ENCODE peak calls at places on chromosomes 3 and 15, in eight cellular contexts. O, X, T, A, J, L, R and B are unnamed samples.

GRCh38 chr3:57281710-57282109 is 10.8 kb downstream of the ASB14 start:
- DNase-seq in O (peak), X (no peak), T (no peak), A (peak), J (no peak), L (no peak), R (no peak), B (no peak)

GRCh38 chr3:180102134-180102533 is 65.4 kb upstream of the PEX5L start:
- DNase-seq in O (no peak), X (no peak), T (peak), A (no peak), J (no peak), L (peak), R (peak), B (no peak)

GRCh38 chr3:88180398-88180999 is 30.7 kb downstream of the C3orf38 start:
- DNase-seq in O (peak), X (no peak), T (no peak), A (peak), J (peak), L (peak), R (peak), B (peak)

GRCh38 chr3:39122811-39123210 is 15.3 kb downstream of the TTC21A start:
- DNase-seq in O (no peak), X (no peak), T (no peak), A (no peak), J (peak), L (no peak), R (no peak), B (peak)

GRCh38 chr3:10332481-10333358 is 11.8 kb upstream of the SEC13 start:
- DNase-seq in O (no peak), X (no peak), T (no peak), A (no peak), J (no peak), L (no peak), R (no peak), B (no peak)

GRCh38 chr15:45703670-45704328 is 69.0 kb downstream of the SQOR start:
- DNase-seq in O (no peak), X (no peak), T (peak), A (no peak), J (no peak), L (no peak), R (peak), B (no peak)

GRCh38 chr3:171321241-171321640 is 139.0 kb downstream of the TNIK start:
- DNase-seq in O (no peak), X (no peak), T (no peak), A (no peak), J (no peak), L (no peak), R (no peak), B (no peak)

GRCh38 chr3:61777483-61777882 is 216.1 kb downstream of the PTPRG start:
- DNase-seq in O (no peak), X (no peak), T (no peak), A (no peak), J (no peak), L (no peak), R (no peak), B (no peak)

GRCh38 chr15:90230610-90231009 is 3.1 kb downstream of the CIB1 start:
- DNase-seq in O (no peak), X (no peak), T (no peak), A (no peak), J (no peak), L (no peak), R (no peak), B (no peak)

GRCh38 chr15:67967871-67968423 is 86.2 kb upstream of the PIAS1 start:
- DNase-seq in O (peak), X (peak), T (peak), A (peak), J (no peak), L (peak), R (peak), B (peak)

GRCh38 chr3:128416578-128417150 is 50.0 kb downstream of the DNAJB8 start:
- DNase-seq in O (peak), X (no peak), T (no peak), A (peak), J (no peak), L (no peak), R (no peak), B (no peak)

GRCh38 chr3:108130705-108131104 is 39.9 kb upstream of the CD47 start:
- DNase-seq in O (peak), X (no peak), T (no peak), A (peak), J (no peak), L (no peak), R (no peak), B (no peak)

GRCh38 chr3:150469931-150470740 is 62.0 kb downstream of the TSC22D2 start:
- DNase-seq in O (peak), X (no peak), T (no peak), A (peak), J (no peak), L (no peak), R (no peak), B (no peak)

GRCh38 chr3:114694251-114694650 is 400.4 kb downstream of the TIGIT start:
- DNase-seq in O (no peak), X (no peak), T (no peak), A (no peak), J (no peak), L (no peak), R (no peak), B (no peak)

GRCh38 chr15:72732554-72732953 is 46.5 kb downstream of the BBS4 start:
- DNase-seq in O (no peak), X (no peak), T (no peak), A (no peak), J (no peak), L (no peak), R (peak), B (no peak)
- TF ChIP-seq CTCF in O (no peak), X (no peak), T (peak), A (no peak), J (peak), L (no peak), R (peak), B (peak)

DNA sequence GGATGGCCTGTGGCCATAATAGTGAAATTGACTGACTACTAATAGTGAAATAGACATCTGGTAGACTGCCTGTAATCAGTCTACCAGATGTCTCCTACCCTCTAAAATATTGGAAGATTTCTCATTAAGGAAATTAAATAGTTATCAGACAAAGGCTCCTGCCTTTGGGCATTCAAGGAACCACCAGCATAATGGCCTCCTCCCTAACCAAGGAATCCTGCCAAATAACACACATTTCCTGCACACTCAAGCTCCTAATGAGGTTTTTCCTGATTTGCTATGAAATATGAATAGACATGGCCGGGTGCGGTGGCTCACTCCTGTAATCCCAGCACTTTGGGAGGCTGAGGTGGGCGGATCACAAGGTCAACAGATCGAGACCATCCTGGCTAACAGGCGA is 14.6 kb downstream of the NUSAP1 start:
- DNase-seq in O (no peak), X (no peak), T (no peak), A (no peak), J (no peak), L (no peak), R (no peak), B (no peak)
- TF ChIP-seq CTCF in O (no peak), X (no peak), T (no peak), A (no peak), J (no peak), L (no peak), R (no peak), B (no peak)

GRCh38 chr3:59326246-59327024 is 276.6 kb upstream of the CFAP20DC start:
- DNase-seq in O (no peak), X (no peak), T (peak), A (no peak), J (peak), L (no peak), R (peak), B (no peak)
- TF ChIP-seq CTCF in O (no peak), X (no peak), T (peak), A (peak), J (peak), L (no peak), R (peak), B (no peak)

GRCh38 chr15:81880314-81880713 is 165.5 kb downstream of the MEX3B start:
- DNase-seq in O (no peak), X (no peak), T (no peak), A (no peak), J (no peak), L (no peak), R (no peak), B (no peak)
- TF ChIP-seq CTCF in O (no peak), X (no peak), T (no peak), A (no peak), J (no peak), L (no peak), R (no peak), B (no peak)

GRCh38 chr3:38005076-38006020 is 14.8 kb downstream of the VILL start:
- DNase-seq in O (no peak), X (no peak), T (no peak), A (no peak), J (no peak), L (no peak), R (no peak), B (no peak)

GRCh38 chr3:38003371-38003816 is 12.8 kb downstream of the VILL start:
- DNase-seq in O (peak), X (no peak), T (peak), A (peak), J (peak), L (peak), R (peak), B (peak)

GRCh38 chr3:38002940-38003339 is 12.4 kb downstream of the VILL start:
- DNase-seq in O (no peak), X (no peak), T (no peak), A (no peak), J (no peak), L (no peak), R (no peak), B (no peak)

GRCh38 chr3:38004415-38005075 is 14.0 kb downstream of the VILL start:
- DNase-seq in O (peak), X (peak), T (peak), A (peak), J (peak), L (peak), R (peak), B (peak)

GRCh38 chr3:38003817-38004414 is 13.3 kb downstream of the VILL start:
- DNase-seq in O (no peak), X (no peak), T (no peak), A (no peak), J (no peak), L (no peak), R (no peak), B (no peak)
- TF ChIP-seq CTCF in O (no peak), X (no peak), T (no peak), A (no peak), J (no peak), L (no peak), R (no peak), B (no peak)

GRCh38 chr3:194007598-194008337 is 128.2 kb upstream of the HES1 start:
- DNase-seq in O (no peak), X (no peak), T (no peak), A (no peak), J (no peak), L (no peak), R (no peak), B (no peak)

GRCh38 chr3:194003128-194004057 is 132.6 kb upstream of the HES1 start:
- DNase-seq in O (peak), X (peak), T (peak), A (peak), J (peak), L (peak), R (peak), B (peak)

GRCh38 chr3:194009892-194010533 is 125.9 kb upstream of the HES1 start:
- DNase-seq in O (no peak), X (no peak), T (peak), A (no peak), J (no peak), L (peak), R (peak), B (no peak)

GRCh38 chr3:194009019-194009418 is 126.9 kb upstream of the HES1 start:
- DNase-seq in O (no peak), X (no peak), T (no peak), A (no peak), J (no peak), L (peak), R (peak), B (no peak)

DNA sequence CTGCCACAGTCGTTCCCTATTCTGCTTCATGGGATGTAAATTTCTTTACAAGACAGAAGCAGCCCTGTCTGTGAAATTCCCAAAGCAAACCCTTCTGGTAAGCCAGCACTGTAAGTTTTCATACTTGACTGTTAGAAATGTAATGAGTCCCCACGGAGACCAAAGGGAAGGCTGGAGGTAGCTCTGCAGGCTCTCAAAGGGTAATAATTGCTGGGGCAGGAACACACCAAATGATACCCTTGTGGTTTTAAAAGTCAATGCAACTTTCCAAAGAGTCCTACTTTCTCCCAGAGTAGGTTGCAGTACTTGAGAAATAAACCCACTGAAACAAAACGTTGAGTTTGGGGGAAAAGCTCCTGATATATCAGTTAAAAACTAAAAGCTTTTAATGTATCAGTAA is 129.8 kb upstream of the HES1 start:
- DNase-seq in O (no peak), X (no peak), T (no peak), A (no peak), J (no peak), L (no peak), R (peak), B (no peak)
- TF ChIP-seq CTCF in O (no peak), X (no peak), T (peak), A (no peak), J (peak), L (no peak), R (no peak), B (no peak)

GRCh38 chr15:62750471-62750870 is 292.1 kb upstream of the TPM1 start:
- DNase-seq in O (no peak), X (no peak), T (no peak), A (no peak), J (no peak), L (no peak), R (no peak), B (no peak)

GRCh38 chr15:62749445-62749844 is 293.1 kb upstream of the TPM1 start:
- DNase-seq in O (peak), X (no peak), T (no peak), A (no peak), J (no peak), L (no peak), R (peak), B (no peak)

GRCh38 chr15:62745621-62746180 is 296.8 kb upstream of the TPM1 start:
- DNase-seq in O (peak), X (no peak), T (no peak), A (no peak), J (no peak), L (no peak), R (no peak), B (no peak)

GRCh38 chr15:62748175-62748574 is 294.4 kb upstream of the TPM1 start:
- DNase-seq in O (no peak), X (no peak), T (no peak), A (no peak), J (no peak), L (no peak), R (no peak), B (no peak)

GRCh38 chr15:62749036-62749435 is 293.5 kb upstream of the TPM1 start:
- DNase-seq in O (no peak), X (no peak), T (no peak), A (no peak), J (no peak), L (no peak), R (no peak), B (no peak)
- TF ChIP-seq CTCF in O (no peak), X (no peak), T (no peak), A (no peak), J (no peak), L (no peak), R (no peak), B (no peak)

DNA sequence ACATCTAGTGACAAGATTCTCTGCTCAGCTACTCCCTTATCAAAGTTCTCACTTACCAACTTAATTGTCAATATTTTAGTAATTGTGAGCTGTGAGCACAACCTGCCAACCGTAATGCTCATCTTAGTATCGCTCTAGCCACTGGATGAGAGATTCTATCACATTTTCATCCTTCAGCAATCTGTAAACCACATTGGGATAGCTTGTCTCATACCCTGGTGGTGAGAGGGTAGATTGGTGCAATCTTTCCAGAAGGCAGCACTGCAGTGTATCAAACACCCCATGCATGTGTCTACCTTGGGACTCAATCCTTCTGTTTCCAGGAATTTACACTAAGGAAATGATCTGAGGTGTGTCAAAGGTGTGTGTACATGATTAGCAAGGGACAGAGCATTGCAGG is 18.9 kb upstream of the ATP8B4 start:
- DNase-seq in O (peak), X (no peak), T (no peak), A (no peak), J (no peak), L (no peak), R (no peak), B (no peak)
- TF ChIP-seq CTCF in O (peak), X (no peak), T (no peak), A (peak), J (no peak), L (no peak), R (no peak), B (no peak)

GRCh38 chr3:181952221-181952620 is 240.5 kb downstream of the SOX2 start:
- DNase-seq in O (no peak), X (no peak), T (no peak), A (no peak), J (no peak), L (no peak), R (no peak), B (no peak)

GRCh38 chr3:181943285-181943684 is 231.6 kb downstream of the SOX2 start:
- DNase-seq in O (no peak), X (no peak), T (no peak), A (no peak), J (no peak), L (no peak), R (peak), B (no peak)

GRCh38 chr3:181947606-181948005 is 235.9 kb downstream of the SOX2 start:
- DNase-seq in O (no peak), X (no peak), T (no peak), A (no peak), J (no peak), L (no peak), R (no peak), B (no peak)

DNA sequence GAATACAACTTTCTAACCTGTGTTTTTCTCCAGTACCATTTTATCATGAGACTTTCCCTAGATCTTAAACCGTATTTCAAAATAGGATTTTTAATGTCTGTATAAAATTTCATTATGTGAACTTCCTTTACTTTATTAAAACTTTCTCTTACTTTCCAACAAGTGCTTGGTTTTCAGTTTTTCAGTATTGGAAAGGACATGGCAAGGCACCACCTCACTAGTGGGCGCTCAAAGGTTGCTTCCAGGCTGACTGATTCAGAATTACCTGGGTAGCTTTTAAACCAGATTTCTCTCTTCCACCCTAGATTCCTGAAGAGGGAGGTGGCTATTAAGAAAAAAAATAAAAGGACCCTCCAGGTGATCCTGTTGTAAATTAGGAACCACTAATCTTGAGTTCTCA is 236.6 kb downstream of the SOX2 start:
- DNase-seq in O (no peak), X (no peak), T (no peak), A (no peak), J (peak), L (no peak), R (peak), B (no peak)
- TF ChIP-seq CTCF in O (no peak), X (no peak), T (peak), A (no peak), J (peak), L (no peak), R (peak), B (no peak)

GRCh38 chr3:117871934-117872333 is 1162.4 kb downstream of the TUSC7 start:
- DNase-seq in O (peak), X (no peak), T (no peak), A (no peak), J (no peak), L (no peak), R (no peak), B (no peak)

GRCh38 chr3:117875887-117876286 is 1158.8 kb downstream of the IGSF11 start:
- DNase-seq in O (no peak), X (no peak), T (no peak), A (no peak), J (no peak), L (no peak), R (no peak), B (no peak)

GRCh38 chr3:117874904-117875874 is 1159.5 kb downstream of the IGSF11 start:
- DNase-seq in O (peak), X (no peak), T (no peak), A (no peak), J (no peak), L (no peak), R (no peak), B (no peak)

GRCh38 chr3:117874028-117874765 is 1160.4 kb downstream of the IGSF11 start:
- DNase-seq in O (peak), X (no peak), T (no peak), A (no peak), J (no peak), L (no peak), R (no peak), B (no peak)

DNA sequence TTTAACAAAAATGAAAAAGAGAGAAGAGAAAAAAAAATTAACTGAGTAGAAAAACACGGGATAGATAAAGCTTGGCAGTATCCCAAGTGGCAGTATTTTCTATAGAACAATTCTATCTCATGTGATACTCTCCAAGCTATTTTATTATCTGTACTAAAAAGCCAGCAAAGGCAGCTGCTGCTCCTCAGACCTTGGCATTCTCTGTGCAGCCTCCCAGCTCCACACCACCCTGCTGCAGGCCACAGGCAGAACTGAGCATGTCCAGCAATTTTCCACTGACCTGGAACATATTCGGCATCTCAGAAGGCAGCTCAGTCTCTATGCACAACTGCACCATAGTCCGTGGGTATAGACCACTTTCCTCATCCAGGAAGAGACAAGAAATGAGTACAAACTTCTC is 1161.4 kb downstream of the IGSF11 start:
- DNase-seq in O (peak), X (no peak), T (no peak), A (no peak), J (no peak), L (peak), R (no peak), B (no peak)
- TF ChIP-seq CTCF in O (no peak), X (no peak), T (no peak), A (no peak), J (no peak), L (no peak), R (no peak), B (no peak)